ENCODE peak calls at places on chromosomes 11 and 22, in four cellular contexts. One of them, this sample, is unnamed. For H3K4me1, the result is how much of the 10 kb centered on the place peaks cover.

GRCh38 chr11:18612394-18612793 is 12.8 kb downstream of the MISFA start:
- DNase-seq in HCT116: no peak
- DNase-seq in H9: no peak
- DNase-seq in CD8-positive, alpha-beta T cell: no peak
- DNase-seq in this sample: no peak

GRCh38 chr11:69456712-69457111 is 24.8 kb upstream of the LINC01488 start:
- DNase-seq in HCT116: no peak
- DNase-seq in H9: no peak
- DNase-seq in CD8-positive, alpha-beta T cell: no peak
- DNase-seq in this sample: no peak

GRCh38 chr11:104005234-104005855 is 31.1 kb upstream of the DDI1 start:
- DNase-seq in HCT116: no peak
- DNase-seq in H9: no peak
- DNase-seq in CD8-positive, alpha-beta T cell: no peak
- DNase-seq in this sample: no peak

GRCh38 chr11:45798793-45799441 is 6.0 kb upstream of the SLC35C1 start:
- DNase-seq in HCT116: no peak
- DNase-seq in H9: no peak
- DNase-seq in CD8-positive, alpha-beta T cell: no peak
- DNase-seq in this sample: no peak

GRCh38 chr22:19178065-19178658 is 374 bp downstream of the SLC25A1 start:
- DNase-seq in HCT116: no peak
- DNase-seq in H9: no peak
- DNase-seq in CD8-positive, alpha-beta T cell: peak
- DNase-seq in this sample: peak

GRCh38 chr22:24432059-24432853 is 4.9 kb downstream of the ADORA2A start:
- DNase-seq in HCT116: no peak
- DNase-seq in H9: no peak
- DNase-seq in CD8-positive, alpha-beta T cell: no peak
- DNase-seq in this sample: peak

GRCh38 chr11:121571466-121571865 is 118.7 kb upstream of the SORL1-AS1 start:
- DNase-seq in HCT116: no peak
- DNase-seq in H9: no peak
- DNase-seq in CD8-positive, alpha-beta T cell: no peak
- DNase-seq in this sample: no peak

GRCh38 chr11:67272327-67273259 is 6.3 kb downstream of the GRK2 start:
- DNase-seq in HCT116: no peak
- DNase-seq in H9: no peak
- DNase-seq in CD8-positive, alpha-beta T cell: no peak
- DNase-seq in this sample: no peak

GRCh38 chr11:64533501-64533900 is 57.5 kb upstream of the SLC22A12 start:
- DNase-seq in HCT116: no peak
- DNase-seq in H9: no peak
- DNase-seq in CD8-positive, alpha-beta T cell: no peak
- DNase-seq in this sample: no peak

GRCh38 chr22:20246368-20247009 is 21.6 kb downstream of the RTN4R start:
- DNase-seq in HCT116: no peak
- DNase-seq in H9: peak
- DNase-seq in CD8-positive, alpha-beta T cell: no peak
- DNase-seq in this sample: no peak

GRCh38 chr11:65216830-65217229 is 35.1 kb downstream of the CAPN1 start:
- DNase-seq in HCT116: no peak
- DNase-seq in H9: peak
- DNase-seq in CD8-positive, alpha-beta T cell: no peak
- DNase-seq in this sample: no peak

GRCh38 chr11:103619480-103619879 is 417.0 kb upstream of the DDI1 start:
- DNase-seq in HCT116: no peak
- DNase-seq in H9: no peak
- DNase-seq in CD8-positive, alpha-beta T cell: no peak
- DNase-seq in this sample: no peak

GRCh38 chr11:67167086-67167485 is 48.0 kb downstream of the KDM2A start:
- DNase-seq in HCT116: no peak
- DNase-seq in H9: no peak
- DNase-seq in CD8-positive, alpha-beta T cell: no peak
- DNase-seq in this sample: no peak

GRCh38 chr11:106939157-106939556 is 79.1 kb downstream of the GUCY1A2 start:
- DNase-seq in HCT116: no peak
- DNase-seq in H9: no peak
- DNase-seq in CD8-positive, alpha-beta T cell: no peak
- DNase-seq in this sample: no peak

GRCh38 chr22:30054764-30055069 is 25.5 kb upstream of the HORMAD2 start:
- DNase-seq in HCT116: no peak
- DNase-seq in H9: no peak
- DNase-seq in CD8-positive, alpha-beta T cell: no peak
- DNase-seq in this sample: peak

GRCh38 chr11:45717526-45717925 is 52.1 kb upstream of the CHST1 start:
- DNase-seq in HCT116: no peak
- DNase-seq in H9: no peak
- DNase-seq in CD8-positive, alpha-beta T cell: no peak
- DNase-seq in this sample: no peak

GRCh38 chr11:101362643-101363042 is 221.2 kb downstream of the TRPC6 start:
- DNase-seq in HCT116: no peak
- DNase-seq in H9: no peak
- DNase-seq in CD8-positive, alpha-beta T cell: no peak
- DNase-seq in this sample: no peak
- H3K4me1 ChIP-seq in HCT116: under half
- H3K4me1 ChIP-seq in H9: under half
- H3K4me1 ChIP-seq in CD8-positive, alpha-beta T cell: under half
- H3K4me1 ChIP-seq in this sample: under half

GRCh38 chr11:77071671-77072605 is 5.2 kb downstream of the CAPN5 start:
- DNase-seq in HCT116: no peak
- DNase-seq in H9: peak
- DNase-seq in CD8-positive, alpha-beta T cell: no peak
- DNase-seq in this sample: no peak
- H3K4me1 ChIP-seq in HCT116: under half
- H3K4me1 ChIP-seq in H9: under half
- H3K4me1 ChIP-seq in CD8-positive, alpha-beta T cell: under half
- H3K4me1 ChIP-seq in this sample: under half

GRCh38 chr22:46073683-46074504 is 76.4 kb upstream of the PPARA start:
- DNase-seq in HCT116: no peak
- DNase-seq in H9: no peak
- DNase-seq in CD8-positive, alpha-beta T cell: no peak
- DNase-seq in this sample: no peak
- H3K4me1 ChIP-seq in HCT116: half or more
- H3K4me1 ChIP-seq in H9: under half
- H3K4me1 ChIP-seq in CD8-positive, alpha-beta T cell: under half
- H3K4me1 ChIP-seq in this sample: under half

DNA sequence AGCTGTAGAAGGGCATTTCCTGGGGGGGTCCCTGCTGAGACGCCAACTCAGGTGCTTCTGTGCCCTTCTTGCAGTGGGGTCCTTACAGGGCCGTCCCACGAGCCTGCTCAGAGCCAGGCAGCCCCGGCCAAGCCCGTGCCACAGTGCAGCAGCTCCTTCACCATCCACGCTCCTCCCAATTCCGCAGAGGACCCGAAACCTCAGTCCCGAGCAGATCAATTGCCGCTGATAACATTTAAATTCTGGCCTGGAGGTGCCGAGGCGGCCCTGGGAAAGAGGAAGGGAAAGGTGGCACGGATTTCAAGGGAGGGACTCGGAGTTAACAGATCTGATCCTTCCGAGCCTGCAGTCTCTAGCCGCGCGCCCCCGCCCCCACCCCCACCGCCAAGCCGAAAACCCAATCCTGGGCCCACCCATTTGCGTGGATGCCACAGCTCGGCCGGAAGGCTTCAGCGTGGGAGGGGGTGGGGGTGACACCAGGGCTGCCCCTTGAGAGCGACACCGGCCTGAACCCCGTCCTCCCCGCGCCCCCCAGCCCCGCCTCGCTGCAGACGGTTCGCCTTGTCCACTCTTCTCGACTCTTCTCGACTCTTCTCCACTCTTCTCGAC is 32.3 kb upstream of the JAM3 start:
- DNase-seq in HCT116: no peak
- DNase-seq in H9: peak
- DNase-seq in CD8-positive, alpha-beta T cell: peak
- DNase-seq in this sample: peak
- H3K4me1 ChIP-seq in HCT116: under half
- H3K4me1 ChIP-seq in H9: under half
- H3K4me1 ChIP-seq in CD8-positive, alpha-beta T cell: half or more
- H3K4me1 ChIP-seq in this sample: under half

GRCh38 chr22:27107824-27108223 is 450.4 kb downstream of the MIAT start:
- DNase-seq in HCT116: peak
- DNase-seq in H9: no peak
- DNase-seq in CD8-positive, alpha-beta T cell: peak
- DNase-seq in this sample: peak
- H3K4me1 ChIP-seq in HCT116: under half
- H3K4me1 ChIP-seq in H9: under half
- H3K4me1 ChIP-seq in CD8-positive, alpha-beta T cell: under half
- H3K4me1 ChIP-seq in this sample: under half

DNA sequence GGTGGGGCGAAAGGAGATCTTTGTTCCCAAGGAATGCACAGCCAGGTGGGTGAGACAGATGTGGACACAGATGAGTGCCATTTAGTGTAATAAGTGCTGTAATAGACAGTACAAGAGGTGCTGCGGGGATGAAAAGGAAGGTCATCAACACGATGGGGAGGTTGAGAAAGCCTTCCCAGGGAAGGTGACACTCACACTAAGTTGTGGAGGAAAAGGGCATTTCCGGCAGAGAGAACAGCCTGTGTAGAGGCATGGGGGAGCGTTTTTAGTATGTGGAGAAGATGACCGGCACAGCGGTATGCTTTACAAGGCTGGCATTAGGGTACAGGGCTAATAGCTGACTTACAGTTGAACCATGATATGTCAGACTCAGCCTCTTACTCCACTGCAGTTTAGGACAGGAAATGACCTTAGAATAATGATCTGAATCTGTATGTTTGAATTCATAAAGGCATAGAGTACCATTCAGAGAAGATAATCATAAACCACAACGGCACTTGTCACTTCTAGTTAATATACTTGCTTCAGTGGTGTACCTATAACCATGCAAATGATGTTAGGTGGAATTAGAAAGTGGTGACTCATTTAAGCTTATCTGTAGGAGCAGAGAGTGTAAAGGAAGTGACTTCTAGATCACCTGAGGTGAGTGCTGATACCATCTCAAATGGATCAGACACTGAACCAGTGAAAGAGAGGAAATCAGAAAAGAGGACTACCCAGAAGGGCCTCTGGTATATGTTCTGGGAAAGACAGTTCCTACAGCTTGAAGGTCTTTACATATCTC is 60.6 kb downstream of the FAM83F start:
- DNase-seq in HCT116: no peak
- DNase-seq in H9: no peak
- DNase-seq in CD8-positive, alpha-beta T cell: no peak
- DNase-seq in this sample: no peak
- H3K4me1 ChIP-seq in HCT116: under half
- H3K4me1 ChIP-seq in H9: under half
- H3K4me1 ChIP-seq in CD8-positive, alpha-beta T cell: half or more
- H3K4me1 ChIP-seq in this sample: under half

GRCh38 chr22:49948573-49948957 is 12.0 kb upstream of the PIM3 start:
- DNase-seq in HCT116: no peak
- DNase-seq in H9: no peak
- DNase-seq in CD8-positive, alpha-beta T cell: no peak
- DNase-seq in this sample: no peak
- H3K4me1 ChIP-seq in HCT116: half or more
- H3K4me1 ChIP-seq in H9: under half
- H3K4me1 ChIP-seq in CD8-positive, alpha-beta T cell: under half
- H3K4me1 ChIP-seq in this sample: under half